ENCODE peak calls at places on chromosomes 6 and 20, in eight cellular contexts. One of them, this sample, is unnamed.

GRCh38 chr6:168045706-168046620 is 33.0 kb downstream of the FRMD1 start:
- DNase-seq in mucosa of gallbladder: no peak
- DNase-seq in NCI-H1105: no peak
- DNase-seq in SJSA1: no peak
- DNase-seq in mucosa of descending colon: peak; percentile 49
- DNase-seq in Right ventricle myocardium superior: no peak
- DNase-seq in heart right ventricle: peak; percentile 14
- DNase-seq in uterus: no peak
- DNase-seq in this sample: no peak

GRCh38 chr20:58058421-58059140 is 169.9 kb downstream of the ANKRD60 start:
- DNase-seq in SJSA1: no peak
- DNase-seq in NCI-H1105: no peak
- DNase-seq in mucosa of gallbladder: no peak
- DNase-seq in heart right ventricle: no peak
- DNase-seq in mucosa of descending colon: no peak
- DNase-seq in Right ventricle myocardium superior: no peak
- DNase-seq in uterus: no peak
- DNase-seq in this sample: no peak

GRCh38 chr6:6379573-6379972 is 59.1 kb upstream of the F13A1 start:
- DNase-seq in mucosa of descending colon: no peak
- DNase-seq in heart right ventricle: no peak
- DNase-seq in mucosa of gallbladder: no peak
- DNase-seq in NCI-H1105: no peak
- DNase-seq in SJSA1: no peak
- DNase-seq in Right ventricle myocardium superior: no peak
- DNase-seq in uterus: no peak
- DNase-seq in this sample: no peak

GRCh38 chr6:144845181-144845580 is 560.0 kb downstream of the UTRN start:
- DNase-seq in SJSA1: no peak
- DNase-seq in uterus: no peak
- DNase-seq in Right ventricle myocardium superior: no peak
- DNase-seq in mucosa of descending colon: no peak
- DNase-seq in mucosa of gallbladder: no peak
- DNase-seq in NCI-H1105: no peak
- DNase-seq in heart right ventricle: no peak
- DNase-seq in this sample: no peak

GRCh38 chr6:4316867-4317400 is 181.6 kb upstream of the ECI2 start:
- DNase-seq in heart right ventricle: peak; percentile 17
- DNase-seq in Right ventricle myocardium superior: peak; percentile 49
- DNase-seq in mucosa of gallbladder: peak; percentile 50
- DNase-seq in mucosa of descending colon: peak; percentile 61
- DNase-seq in uterus: no peak
- DNase-seq in SJSA1: peak; percentile 47
- DNase-seq in NCI-H1105: no peak
- DNase-seq in this sample: peak; percentile 76

GRCh38 chr20:9590189-9590588 is 75.8 kb downstream of the LAMP5 start:
- DNase-seq in SJSA1: peak; percentile 8
- DNase-seq in Right ventricle myocardium superior: no peak
- DNase-seq in mucosa of descending colon: no peak
- DNase-seq in uterus: no peak
- DNase-seq in mucosa of gallbladder: peak; percentile 38
- DNase-seq in NCI-H1105: no peak
- DNase-seq in heart right ventricle: no peak
- DNase-seq in this sample: no peak

GRCh38 chr20:3312940-3313656 is 74.1 kb upstream of the SLC4A11 start:
- DNase-seq in SJSA1: peak; percentile 24
- DNase-seq in mucosa of gallbladder: no peak
- DNase-seq in uterus: no peak
- DNase-seq in mucosa of descending colon: no peak
- DNase-seq in heart right ventricle: no peak
- DNase-seq in NCI-H1105: no peak
- DNase-seq in Right ventricle myocardium superior: no peak
- DNase-seq in this sample: no peak

GRCh38 chr6:87925373-87926060 is 122.1 kb upstream of the SPACA1 start:
- DNase-seq in uterus: no peak
- DNase-seq in mucosa of descending colon: no peak
- DNase-seq in SJSA1: no peak
- DNase-seq in Right ventricle myocardium superior: no peak
- DNase-seq in mucosa of gallbladder: no peak
- DNase-seq in NCI-H1105: no peak
- DNase-seq in heart right ventricle: no peak
- DNase-seq in this sample: no peak

GRCh38 chr6:165701005-165701404 is 38.0 kb upstream of the PDE10A start:
- DNase-seq in SJSA1: no peak
- DNase-seq in Right ventricle myocardium superior: no peak
- DNase-seq in mucosa of gallbladder: no peak
- DNase-seq in mucosa of descending colon: no peak
- DNase-seq in NCI-H1105: no peak
- DNase-seq in heart right ventricle: no peak
- DNase-seq in uterus: no peak
- DNase-seq in this sample: no peak

GRCh38 chr20:13736792-13737191 is 47.9 kb downstream of the ESF1 start:
- DNase-seq in mucosa of gallbladder: no peak
- DNase-seq in NCI-H1105: no peak
- DNase-seq in mucosa of descending colon: no peak
- DNase-seq in heart right ventricle: no peak
- DNase-seq in Right ventricle myocardium superior: no peak
- DNase-seq in SJSA1: peak; percentile 23
- DNase-seq in uterus: no peak
- DNase-seq in this sample: no peak

GRCh38 chr20:35648836-35649235 is 15.9 kb downstream of the CPNE1 start:
- DNase-seq in heart right ventricle: no peak
- DNase-seq in SJSA1: no peak
- DNase-seq in Right ventricle myocardium superior: no peak
- DNase-seq in uterus: no peak
- DNase-seq in mucosa of gallbladder: no peak
- DNase-seq in mucosa of descending colon: no peak
- DNase-seq in NCI-H1105: no peak
- DNase-seq in this sample: no peak

GRCh38 chr6:138113588-138114210 is 6.5 kb upstream of the PERP start:
- DNase-seq in SJSA1: no peak
- DNase-seq in Right ventricle myocardium superior: no peak
- DNase-seq in NCI-H1105: no peak
- DNase-seq in uterus: no peak
- DNase-seq in mucosa of descending colon: no peak
- DNase-seq in heart right ventricle: no peak
- DNase-seq in mucosa of gallbladder: no peak
- DNase-seq in this sample: no peak

GRCh38 chr6:116511424-116512131 is at the start of gene CALHM5:
- DNase-seq in SJSA1: peak; percentile 85
- DNase-seq in mucosa of descending colon: no peak
- DNase-seq in heart right ventricle: peak; percentile 43
- DNase-seq in mucosa of gallbladder: peak; percentile 18
- DNase-seq in uterus: peak; percentile 43
- DNase-seq in Right ventricle myocardium superior: peak; percentile 66
- DNase-seq in NCI-H1105: no peak
- DNase-seq in this sample: peak; percentile 65

GRCh38 chr20:58621906-58622548 is 29.1 kb upstream of the STX16 start:
- DNase-seq in mucosa of descending colon: no peak
- DNase-seq in uterus: no peak
- DNase-seq in heart right ventricle: no peak
- DNase-seq in SJSA1: no peak
- DNase-seq in mucosa of gallbladder: no peak
- DNase-seq in NCI-H1105: no peak
- DNase-seq in Right ventricle myocardium superior: no peak
- DNase-seq in this sample: no peak

GRCh38 chr20:8662433-8662954 is 406.4 kb upstream of the PLCB4 start:
- DNase-seq in mucosa of gallbladder: no peak
- DNase-seq in mucosa of descending colon: no peak
- DNase-seq in NCI-H1105: no peak
- DNase-seq in SJSA1: no peak
- DNase-seq in heart right ventricle: no peak
- DNase-seq in uterus: no peak
- DNase-seq in Right ventricle myocardium superior: no peak
- DNase-seq in this sample: no peak

GRCh38 chr6:140462495-140463311 is 1088.3 kb upstream of the CITED2 start:
- DNase-seq in uterus: no peak
- DNase-seq in mucosa of descending colon: no peak
- DNase-seq in mucosa of gallbladder: peak; percentile 29
- DNase-seq in SJSA1: peak; percentile 67
- DNase-seq in Right ventricle myocardium superior: no peak
- DNase-seq in NCI-H1105: peak; percentile 38
- DNase-seq in heart right ventricle: no peak
- DNase-seq in this sample: no peak

GRCh38 chr6:2875840-2876207 is 27.3 kb downstream of the SERPINB9 start:
- DNase-seq in uterus: no peak
- DNase-seq in Right ventricle myocardium superior: no peak
- DNase-seq in SJSA1: no peak
- DNase-seq in mucosa of descending colon: peak; percentile 82
- DNase-seq in heart right ventricle: peak; percentile 43
- DNase-seq in mucosa of gallbladder: no peak
- DNase-seq in NCI-H1105: no peak
- DNase-seq in this sample: no peak

GRCh38 chr20:44598413-44599290 is 16.3 kb downstream of the PKIG start:
- DNase-seq in mucosa of gallbladder: no peak
- DNase-seq in heart right ventricle: peak; percentile 64
- DNase-seq in NCI-H1105: no peak
- DNase-seq in mucosa of descending colon: no peak
- DNase-seq in SJSA1: no peak
- DNase-seq in Right ventricle myocardium superior: peak; percentile 75
- DNase-seq in uterus: no peak
- DNase-seq in this sample: no peak

GRCh38 chr6:158911746-158912158 is 88.2 kb downstream of the RSPH3 start:
- DNase-seq in heart right ventricle: no peak
- DNase-seq in mucosa of descending colon: no peak
- DNase-seq in mucosa of gallbladder: no peak
- DNase-seq in NCI-H1105: no peak
- DNase-seq in SJSA1: no peak
- DNase-seq in Right ventricle myocardium superior: no peak
- DNase-seq in uterus: no peak
- DNase-seq in this sample: no peak

GRCh38 chr6:22079788-22080187 is 217.0 kb downstream of the PRL start:
- DNase-seq in heart right ventricle: no peak
- DNase-seq in SJSA1: no peak
- DNase-seq in uterus: no peak
- DNase-seq in mucosa of descending colon: no peak
- DNase-seq in NCI-H1105: no peak
- DNase-seq in Right ventricle myocardium superior: peak; percentile 41
- DNase-seq in mucosa of gallbladder: no peak
- DNase-seq in this sample: no peak

GRCh38 chr6:165891320-165891719 is 228.3 kb upstream of the PDE10A start:
- DNase-seq in SJSA1: no peak
- DNase-seq in mucosa of gallbladder: no peak
- DNase-seq in heart right ventricle: no peak
- DNase-seq in Right ventricle myocardium superior: no peak
- DNase-seq in NCI-H1105: no peak
- DNase-seq in mucosa of descending colon: no peak
- DNase-seq in uterus: no peak
- DNase-seq in this sample: no peak

This sample was measured in aorta.